ENCODE peak calls at places on chromosomes 16 and 17, in four cellular contexts. N is non-pigmented ciliary epithelial cell; X is stimulated activated CD4-positive, alpha-beta T cell treated with anti-CD3 and anti-CD28 coated beads, Interleukin-4, amount 100 ng/mL, for 24 hours; P is AG09319. M is an unnamed sample.

GRCh38 chr16:48117217-48118105 is 38.3 kb downstream of the ABCC12 start:
- DNase-seq in N (no peak), X (peak), P (no peak), M (no peak)

GRCh38 chr16:88854306-88855111 is 2.2 kb downstream of the GALNS start:
- DNase-seq in N (no peak), X (peak), P (no peak), M (no peak)

GRCh38 chr17:57143341-57143740 is 58.3 kb downstream of the AKAP1 start:
- DNase-seq in N (no peak), X (no peak), P (no peak), M (no peak)

GRCh38 chr16:47143677-47144558 is at the start of gene NETO2:
- DNase-seq in N (no peak), X (peak), P (no peak), M (peak)

GRCh38 chr17:38994026-38994425 is 26.8 kb upstream of the FBXO47 start:
- DNase-seq in N (no peak), X (no peak), P (no peak), M (no peak)

GRCh38 chr17:6244253-6244652 is 174.1 kb downstream of the WSCD1 start:
- DNase-seq in N (no peak), X (no peak), P (no peak), M (no peak)

GRCh38 chr17:2904135-2904534 is 107.9 kb downstream of the RAP1GAP2 start:
- DNase-seq in N (no peak), X (no peak), P (no peak), M (no peak)

GRCh38 chr17:75241502-75241901 is 19.9 kb downstream of the GGA3 start:
- DNase-seq in N (no peak), X (no peak), P (no peak), M (no peak)

GRCh38 chr17:49409066-49409465 is 5.6 kb downstream of the PHB1 start:
- DNase-seq in N (no peak), X (no peak), P (no peak), M (no peak)

GRCh38 chr17:6366144-6366755 is 68.7 kb downstream of the AIPL1 start:
- DNase-seq in N (no peak), X (no peak), P (no peak), M (no peak)

GRCh38 chr17:43406676-43407645 is 8.2 kb downstream of the ARL4D start:
- DNase-seq in N (no peak), X (no peak), P (peak), M (no peak)

GRCh38 chr16:81319221-81319912 is 4.6 kb downstream of the GAN start:
- DNase-seq in N (peak), X (no peak), P (no peak), M (no peak)

GRCh38 chr17:70207184-70207583 is 37.9 kb downstream of the KCNJ2 start:
- DNase-seq in N (no peak), X (no peak), P (no peak), M (no peak)

GRCh38 chr17:64196626-64197025 is 66.4 kb downstream of the TEX2 start:
- DNase-seq in N (peak), X (no peak), P (peak), M (no peak)

GRCh38 chr17:8799851-8800212 is 667 bp upstream of the MFSD6L start:
- DNase-seq in N (no peak), X (no peak), P (no peak), M (no peak)

GRCh38 chr17:14559720-14560119 is 258.8 kb downstream of the HS3ST3B1 start:
- DNase-seq in N (no peak), X (no peak), P (no peak), M (no peak)

GRCh38 chr16:27972500-27972899 is 91.0 kb downstream of the GSG1L start:
- DNase-seq in N (peak), X (peak), P (no peak), M (peak)

GRCh38 chr17:80364091-80364691 is 50.8 kb upstream of the ENDOV start:
- DNase-seq in N (no peak), X (no peak), P (no peak), M (no peak)

GRCh38 chr16:1192384-1193073 is 32.5 kb downstream of the TPSG1 start:
- DNase-seq in N (no peak), X (no peak), P (no peak), M (no peak)

GRCh38 chr17:44595216-44595775 is 38.0 kb downstream of the FZD2 start:
- DNase-seq in N (no peak), X (no peak), P (no peak), M (no peak)

GRCh38 chr17:2853111-2853721 is 57.0 kb downstream of the RAP1GAP2 start:
- DNase-seq in N (no peak), X (peak), P (no peak), M (no peak)

GRCh38 chr17:51595965-51596364 is 335.6 kb downstream of the UTP18 start:
- DNase-seq in N (no peak), X (no peak), P (no peak), M (no peak)

GRCh38 chr17:55433029-55433628 is 11.5 kb upstream of the MMD start:
- DNase-seq in N (no peak), X (no peak), P (no peak), M (peak)

GRCh38 chr17:65495255-65496060 is 66.0 kb downstream of the AXIN2 start:
- DNase-seq in N (no peak), X (no peak), P (no peak), M (no peak)

GRCh38 chr16:87043273-87044030 is 273.7 kb downstream of the C16orf95 start:
- DNase-seq in N (no peak), X (no peak), P (no peak), M (no peak)